ENCODE peak calls at places on chromosomes 11 and 22, in eight cellular contexts. O is NCI-H460; K is HT-29; A is brain microvascular endothelial cell; E is left ventricle myocardium inferior; C is AG10803; H is effector memory CD8-positive, alpha-beta T cell; G is left cardiac atrium. I is an unnamed sample.

GRCh38 chr11:90187839-90188238 is 35.0 kb downstream of the CHORDC1 start:
- DNase-seq in O (no peak), K (no peak), A (no peak), E (no peak), C (no peak), H (no peak), G (no peak), I (no peak)

GRCh38 chr11:119262668-119263351 is 54.1 kb downstream of the MCAM start:
- DNase-seq in O (no peak), K (no peak), A (peak), E (no peak), C (peak), H (no peak), G (no peak), I (no peak)

GRCh38 chr11:9037963-9038362 is 34.2 kb upstream of the NRIP3 start:
- DNase-seq in O (no peak), K (no peak), A (no peak), E (no peak), C (no peak), H (no peak), G (no peak), I (no peak)

GRCh38 chr11:120610101-120610500 is 98.6 kb downstream of the GRIK4 start:
- DNase-seq in O (no peak), K (no peak), A (no peak), E (no peak), C (no peak), H (no peak), G (no peak), I (no peak)

GRCh38 chr11:33775832-33776231 is 1.5 kb upstream of the FBXO3 start:
- DNase-seq in O (no peak), K (no peak), A (no peak), E (no peak), C (no peak), H (no peak), G (no peak), I (no peak)

GRCh38 chr11:10401275-10401674 is 53.8 kb upstream of the AMPD3 start:
- DNase-seq in O (no peak), K (no peak), A (no peak), E (no peak), C (no peak), H (no peak), G (peak), I (no peak)

GRCh38 chr11:114775849-114776621 is 97.7 kb downstream of the NXPE2 start:
- DNase-seq in O (no peak), K (no peak), A (no peak), E (no peak), C (no peak), H (no peak), G (peak), I (no peak)

GRCh38 chr11:12212181-12212820 is 101.9 kb downstream of the MICAL2 start:
- DNase-seq in O (no peak), K (no peak), A (no peak), E (no peak), C (no peak), H (no peak), G (no peak), I (no peak)

GRCh38 chr11:68383976-68384501 is 71.6 kb downstream of the LRP5 start:
- DNase-seq in O (peak), K (peak), A (peak), E (peak), C (peak), H (peak), G (peak), I (peak)

GRCh38 chr11:78268516-78269410 is 80.0 kb downstream of the USP35 start:
- DNase-seq in O (no peak), K (no peak), A (no peak), E (peak), C (peak), H (no peak), G (peak), I (no peak)

GRCh38 chr22:37843746-37844089 is 416 bp downstream of the ANKRD54 start:
- DNase-seq in O (no peak), K (peak), A (no peak), E (peak), C (no peak), H (no peak), G (no peak), I (no peak)

GRCh38 chr22:43862074-43862881 is at the start of gene SULT4A1:
- DNase-seq in O (no peak), K (no peak), A (no peak), E (no peak), C (no peak), H (no peak), G (no peak), I (no peak)

GRCh38 chr22:37896181-37896592 is 9.9 kb upstream of the MICALL1 start:
- DNase-seq in O (no peak), K (peak), A (no peak), E (no peak), C (no peak), H (peak), G (no peak), I (peak)

GRCh38 chr11:119175493-119176077 is 7.1 kb downstream of the NLRX1 start:
- DNase-seq in O (no peak), K (peak), A (no peak), E (no peak), C (no peak), H (no peak), G (no peak), I (no peak)

GRCh38 chr11:1983601-1983961 is 14.1 kb downstream of the H19 start:
- DNase-seq in O (no peak), K (no peak), A (no peak), E (no peak), C (no peak), H (no peak), G (no peak), I (no peak)

GRCh38 chr11:10931761-10932700 is 74.2 kb upstream of the ZBED5 start:
- DNase-seq in O (no peak), K (peak), A (peak), E (peak), C (no peak), H (no peak), G (peak), I (no peak)

I was measured in stimulated activated CD8-positive, alpha-beta memory T cell treated with anti-CD3 and anti-CD28 coated beads, Interleukin-7, amount 100 ng/mL, for 4 hours.